ENCODE peak calls at places on chromosome 20, in four cellular contexts. M is GM12878, E is K562, L is HepG2. A is an unnamed sample.

GRCh38 chr20:7984192-7984591 is 35.4 kb downstream of the TMX4 start:
- DNase-seq in M (no peak), E (no peak), L (no peak), A (peak)

GRCh38 chr20:59163641-59164530 is at the start of gene ZNF831:
- DNase-seq in M (no peak), E (no peak), L (no peak), A (no peak)

GRCh38 chr20:60238992-60239655 is 280.9 kb downstream of the CDH26 start:
- DNase-seq in M (no peak), E (no peak), L (no peak), A (no peak)

GRCh38 chr20:55535366-55535765 is 470.0 kb downstream of the CBLN4 start:
- DNase-seq in M (no peak), E (no peak), L (no peak), A (no peak)

GRCh38 chr20:48098099-48098498 is 312.8 kb upstream of the SULF2 start:
- DNase-seq in M (no peak), E (peak), L (no peak), A (no peak)

GRCh38 chr20:44384423-44385027 is 29.0 kb downstream of the HNF4A start:
- DNase-seq in M (peak), E (peak), L (peak), A (peak)

GRCh38 chr20:58995461-58996225 is 11.4 kb downstream of the CTSZ start:
- DNase-seq in M (no peak), E (no peak), L (peak), A (no peak)

GRCh38 chr20:20199338-20200160 is 147.2 kb downstream of the CFAP61 start:
- DNase-seq in M (no peak), E (no peak), L (no peak), A (no peak)

GRCh38 chr20:21046413-21047070 is 59.6 kb downstream of the LINC00237 start:
- DNase-seq in M (no peak), E (no peak), L (no peak), A (no peak)

GRCh38 chr20:1122388-1123315 is 4.2 kb downstream of the PSMF1 start:
- DNase-seq in M (no peak), E (peak), L (peak), A (no peak)

GRCh38 chr20:23049933-23050838 is 714 bp upstream of the THBD start:
- DNase-seq in M (no peak), E (no peak), L (no peak), A (peak)

GRCh38 chr20:49349678-49350077 is 71.8 kb upstream of the ZNFX1 start:
- DNase-seq in M (no peak), E (no peak), L (no peak), A (no peak)

GRCh38 chr20:2797136-2797983 is 3.1 kb downstream of the CPXM1 start:
- DNase-seq in M (no peak), E (no peak), L (no peak), A (no peak)

GRCh38 chr20:16004108-16004854 is 569.0 kb downstream of the KIF16B start:
- DNase-seq in M (no peak), E (no peak), L (no peak), A (no peak)

GRCh38 chr20:18133962-18134361 is 3.7 kb upstream of the KAT14 start:
- DNase-seq in M (no peak), E (no peak), L (no peak), A (no peak)

GRCh38 chr20:47973519-47974233 is 188.4 kb upstream of the SULF2 start:
- DNase-seq in M (no peak), E (no peak), L (peak), A (peak)

GRCh38 chr20:1327827-1328679 is 886 bp downstream of the SDCBP2 start:
- DNase-seq in M (no peak), E (no peak), L (peak), A (no peak)

GRCh38 chr20:63099426-63100267 is 92.9 kb upstream of the BHLHE23 start:
- DNase-seq in M (no peak), E (no peak), L (no peak), A (peak)

GRCh38 chr20:40965671-40966070 is 63.0 kb upstream of the TOP1 start:
- DNase-seq in M (no peak), E (no peak), L (no peak), A (no peak)

GRCh38 chr20:61895686-61896057 is 170.0 kb downstream of the TAF4 start:
- DNase-seq in M (no peak), E (no peak), L (no peak), A (no peak)

GRCh38 chr20:25031241-25031640 is 26.7 kb downstream of the ACSS1 start:
- DNase-seq in M (no peak), E (no peak), L (no peak), A (no peak)

GRCh38 chr20:23152308-23152892 is 66.3 kb upstream of the CD93 start:
- DNase-seq in M (no peak), E (peak), L (peak), A (no peak)

GRCh38 chr20:7924692-7925091 is 15.6 kb downstream of the HAO1 start:
- DNase-seq in M (no peak), E (no peak), L (peak), A (no peak)

GRCh38 chr20:14334306-14334930 is 3.0 kb downstream of the FLRT3 start:
- DNase-seq in M (no peak), E (no peak), L (peak), A (peak)

GRCh38 chr20:9507544-9508239 is 6.7 kb upstream of the LAMP5 start:
- DNase-seq in M (no peak), E (no peak), L (no peak), A (peak)

GRCh38 chr20:36493013-36493800 is 48.1 kb upstream of the MYL9 start:
- DNase-seq in M (no peak), E (peak), L (no peak), A (peak)

GRCh38 chr20:56343861-56344381 is 14.9 kb upstream of the FAM210B start:
- DNase-seq in M (no peak), E (peak), L (no peak), A (peak)

GRCh38 chr20:5198651-5198924 is 71.8 kb downstream of the CDS2 start:
- DNase-seq in M (no peak), E (no peak), L (no peak), A (no peak)
- TF ChIP-seq CREM in M (no peak), E (no peak), L (no peak), A (no peak)

DNA sequence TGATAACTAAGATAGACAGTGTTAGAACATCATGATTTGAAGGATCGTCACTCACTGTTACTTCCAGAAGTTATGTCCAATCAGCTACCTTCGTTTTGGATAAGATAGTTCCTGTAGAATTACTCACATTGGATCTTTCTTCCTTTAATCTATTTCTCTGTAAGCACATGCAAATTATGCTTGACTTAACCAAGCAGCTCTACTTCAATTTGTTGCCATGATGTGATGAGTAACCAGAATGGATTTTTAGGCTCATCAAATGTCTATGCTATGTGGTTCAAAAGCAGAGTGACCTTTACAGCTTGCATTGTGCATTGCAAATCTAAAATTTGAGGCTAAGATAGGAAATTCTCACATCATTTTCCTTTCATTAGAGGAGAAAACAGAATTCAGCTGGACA is 76.6 kb upstream of the ZFP64 start:
- DNase-seq in M (no peak), E (no peak), L (no peak), A (no peak)
- TF ChIP-seq CREM in M (no peak), E (no peak), L (no peak), A (no peak)

DNA sequence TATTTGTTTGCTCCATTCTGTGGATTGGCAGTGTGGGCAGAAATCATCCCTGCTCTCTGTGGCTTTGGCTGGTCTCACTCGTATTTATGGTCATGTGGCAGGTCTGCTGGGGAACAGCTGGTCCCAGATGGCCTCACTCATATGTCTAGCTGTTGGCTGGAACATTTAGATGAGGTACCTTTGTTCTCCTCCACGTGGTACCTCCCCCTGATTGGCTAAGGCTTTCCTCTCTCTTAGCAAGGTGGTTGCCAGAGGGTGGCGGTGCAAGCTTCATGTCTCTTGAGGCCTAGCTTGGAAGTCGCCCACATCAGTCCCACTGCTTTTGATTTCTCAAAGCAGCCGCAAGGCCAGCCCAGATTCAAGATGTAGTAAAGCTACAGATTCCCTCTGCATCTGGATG is 348.5 kb upstream of the BTBD3 start:
- DNase-seq in M (no peak), E (no peak), L (no peak), A (peak)
- TF ChIP-seq CREM in M (no peak), E (no peak), L (no peak), A (no peak)

GRCh38 chr20:32144898-32145662 is 35.6 kb downstream of the TM9SF4 start:
- DNase-seq in M (no peak), E (no peak), L (no peak), A (no peak)
- TF ChIP-seq CREM in M (no peak), E (no peak), L (no peak), A (no peak)

DNA sequence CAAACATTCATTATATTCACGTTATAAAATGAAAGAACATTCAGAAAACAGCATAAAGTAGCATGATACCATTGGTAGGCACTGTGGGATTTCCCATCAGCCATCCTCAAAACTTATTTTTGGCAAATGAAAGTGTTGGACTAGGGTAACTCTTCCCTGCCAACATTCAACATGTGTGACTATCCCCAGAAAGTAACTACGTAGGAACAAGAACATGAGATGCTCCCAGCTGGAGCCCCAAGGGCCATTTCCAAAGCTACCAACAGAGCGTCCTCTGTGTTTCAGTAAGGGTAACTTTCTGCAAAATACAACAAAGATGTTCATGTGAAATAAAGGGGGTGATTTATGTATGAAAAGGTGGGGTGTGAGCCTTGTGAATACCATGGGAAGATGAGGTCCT is 28.4 kb upstream of the PTPN1 start:
- DNase-seq in M (no peak), E (no peak), L (no peak), A (no peak)
- TF ChIP-seq CREM in M (no peak), E (no peak), L (no peak), A (no peak)

GRCh38 chr20:46202758-46203509 is 84.8 kb downstream of the CD40 start:
- DNase-seq in M (no peak), E (no peak), L (no peak), A (no peak)
- TF ChIP-seq CREM in M (no peak), E (no peak), L (no peak), A (no peak)

GRCh38 chr20:51491393-51491792 is 51.1 kb downstream of the NFATC2 start:
- DNase-seq in M (no peak), E (no peak), L (no peak), A (no peak)
- TF ChIP-seq CREM in M (no peak), E (no peak), L (no peak), A (no peak)

A was measured in WTC11.